ENCODE peak calls at places on chromosomes 13 and 19, in four cellular contexts. M, N, K and T are unnamed samples.
A peak's percentile ranks its signal among the peaks of the same experiment; 100 is the strongest.

GRCh38 chr13:111326981-111327642 is 6.7 kb downstream of the TEX29 start:
- DNase-seq in N (no peak), M (no peak), K (no peak), T (peak; percentile 67)

GRCh38 chr13:75705395-75705794 is 69.3 kb downstream of the LMO7 start:
- DNase-seq in N (no peak), K (peak; percentile 90), M (no peak), T (no peak)

GRCh38 chr13:51152713-51153112 is 41.6 kb upstream of the C13orf42 start:
- DNase-seq in M (no peak), N (no peak), K (no peak), T (no peak)

GRCh38 chr13:100209857-100210580 is 121.1 kb downstream of the PCCA start:
- DNase-seq in N (no peak), K (peak; percentile 67), M (no peak), T (no peak)

GRCh38 chr19:18292810-18293641 is 11.6 kb upstream of the JUND start:
- DNase-seq in K (peak; percentile 8), M (peak; percentile 83), N (peak; percentile 91), T (peak; percentile 92)

GRCh38 chr13:71865858-71866172 is 1.2 kb downstream of the DACH1 start:
- DNase-seq in N (no peak), K (no peak), M (no peak), T (peak; percentile 82)

GRCh38 chr13:29713841-29714240 is 118.4 kb upstream of the SLC7A1 start:
- DNase-seq in K (peak; percentile 63), M (no peak), N (no peak), T (no peak)

GRCh38 chr19:4139614-4140236 is 13.7 kb upstream of the CREB3L3 start:
- DNase-seq in K (peak; percentile 71), M (peak; percentile 89), N (peak; percentile 82), T (peak; percentile 96)

GRCh38 chr13:75307370-75307984 is 174.5 kb downstream of the TBC1D4 start:
- DNase-seq in K (no peak), N (no peak), M (no peak), T (no peak)

GRCh38 chr19:16834747-16835146 is 5.5 kb downstream of the SIN3B start:
- DNase-seq in N (no peak), K (peak; percentile 54), M (no peak), T (no peak)
- H3K27ac ChIP-seq in N (no peak overlapping the region), K (peak overlapping the region; percentile 92), M (no peak overlapping the region), T (peak overlapping the region; percentile 57)

DNA sequence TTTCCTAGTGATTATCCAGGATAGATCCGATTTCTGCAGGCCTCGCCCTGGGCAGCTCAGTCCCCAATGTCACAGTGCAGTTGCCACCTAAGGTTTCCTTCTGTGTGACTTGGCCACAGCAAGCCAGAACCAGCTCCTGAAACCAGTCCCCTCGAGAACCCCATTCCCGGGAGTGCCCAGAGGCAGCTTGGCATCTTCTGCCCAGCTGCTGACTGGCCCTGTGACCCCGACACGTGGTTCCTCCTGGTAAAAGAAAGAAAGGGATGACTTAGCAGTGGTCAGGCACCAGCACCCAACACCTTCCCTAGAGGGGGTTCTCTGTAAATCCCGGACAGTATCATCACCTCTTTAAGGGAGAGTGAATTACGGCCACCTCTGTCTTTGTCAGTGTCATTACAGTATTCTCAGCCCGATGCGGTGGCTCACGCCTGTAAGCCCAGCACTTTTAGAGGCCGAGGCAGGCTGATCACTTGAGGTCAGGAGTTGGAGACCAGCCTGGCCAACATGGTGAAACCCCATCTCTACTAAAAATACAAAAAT is 41.7 kb downstream of the MYO9B start:
- DNase-seq in K (no peak), N (no peak), M (no peak), T (no peak)
- H3K27ac ChIP-seq in K (no peak overlapping the region), N (peak overlapping the region; percentile 23), M (peak overlapping the region; percentile 32), T (no peak overlapping the region)

DNA sequence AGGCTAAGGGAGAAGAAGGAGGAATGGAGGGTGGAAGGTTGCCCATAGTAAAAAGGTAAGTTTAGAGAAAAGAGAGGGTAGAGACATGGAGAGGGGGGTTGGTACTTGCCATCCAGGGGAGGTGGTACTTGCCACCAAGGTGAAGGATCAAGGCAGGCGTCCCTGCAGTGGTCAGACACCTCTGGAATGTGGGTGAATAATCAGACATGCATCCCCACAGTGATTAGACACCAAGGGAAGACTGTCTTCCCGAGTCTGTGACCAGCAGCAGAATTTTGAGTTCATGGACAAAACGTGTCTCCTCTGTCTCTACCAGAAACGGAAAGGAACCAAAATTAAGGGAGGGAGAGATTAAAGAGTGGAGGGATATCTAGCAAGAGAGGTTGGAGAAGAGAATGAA is 27.1 kb upstream of the IGFL1 start:
- DNase-seq in N (no peak), M (no peak), K (no peak), T (no peak)
- H3K27ac ChIP-seq in N (no peak overlapping the region), M (no peak overlapping the region), K (no peak overlapping the region), T (no peak overlapping the region)

DNA sequence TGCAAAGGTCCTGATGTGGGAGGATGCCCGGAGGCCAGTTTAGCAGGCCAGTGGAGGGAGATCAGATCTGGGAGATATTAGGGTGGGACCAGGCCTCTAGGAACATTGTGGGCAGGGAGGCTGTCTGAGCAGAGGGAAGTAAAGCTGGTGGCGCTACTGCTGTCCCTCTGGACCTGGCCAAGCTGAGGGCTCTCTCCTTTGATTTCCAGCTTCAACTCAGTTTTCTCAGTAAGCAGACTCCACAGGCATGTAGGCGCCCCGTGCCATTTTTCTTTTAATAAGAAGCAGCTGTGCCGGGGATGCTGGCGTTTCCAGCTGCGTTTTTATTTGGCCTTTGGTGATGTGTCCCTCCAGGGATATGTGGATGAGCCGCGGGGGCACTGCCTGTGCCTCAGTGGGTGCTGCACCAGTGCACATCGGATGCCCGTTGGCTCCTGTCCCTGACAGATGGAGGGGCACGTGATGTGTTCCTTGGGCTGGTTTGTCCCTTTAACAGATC is 6.7 kb downstream of the DNM2 start:
- DNase-seq in N (no peak), K (no peak), M (no peak), T (no peak)
- H3K27ac ChIP-seq in N (peak overlapping the region; percentile 34), K (no peak overlapping the region), M (no peak overlapping the region), T (no peak overlapping the region)

DNA sequence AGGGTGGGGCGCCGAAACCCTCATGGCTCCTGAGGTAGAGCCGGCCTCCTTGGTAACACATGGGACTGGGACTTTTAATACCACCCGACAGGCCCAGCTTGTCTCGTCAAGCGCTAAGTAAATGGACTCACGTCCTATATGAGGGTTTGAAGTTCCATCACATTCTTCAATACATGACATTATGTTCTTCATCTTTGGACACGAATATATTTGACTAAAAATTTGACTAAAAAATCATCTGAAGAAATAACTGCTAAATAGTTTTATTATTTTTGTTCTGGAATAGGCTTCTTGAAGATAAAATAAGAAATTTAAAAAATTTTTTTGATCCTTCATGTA is 335 bp upstream of the ZNF607 start:
- DNase-seq in M (no peak), K (no peak), N (no peak), T (no peak)
- H3K27ac ChIP-seq in M (peak overlapping the region; percentile 80), K (no peak overlapping the region), N (peak overlapping the region; percentile 80), T (peak overlapping the region; percentile 86)

DNA sequence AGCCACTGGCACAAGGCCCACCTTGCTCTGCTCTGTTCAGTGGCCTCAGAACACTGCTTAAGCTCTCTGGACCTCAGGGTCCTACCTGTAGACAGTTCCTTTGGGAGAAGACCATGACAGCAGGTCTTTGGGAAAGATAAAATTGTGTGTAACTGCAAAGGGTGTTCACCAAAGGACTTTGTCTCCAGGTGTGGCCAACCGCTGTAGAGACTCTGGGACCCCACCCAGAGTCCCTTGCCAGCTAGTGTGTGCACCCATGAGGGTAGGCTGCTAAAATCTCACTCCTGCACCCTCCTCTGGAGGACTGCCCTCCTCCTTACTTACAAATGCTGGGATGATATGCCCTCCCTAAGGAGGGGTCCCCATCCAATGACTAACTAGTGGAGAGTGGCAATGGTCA is 211.2 kb downstream of the TSHZ3 start:
- DNase-seq in K (no peak), M (no peak), N (no peak), T (no peak)
- H3K27ac ChIP-seq in K (no peak overlapping the region), M (no peak overlapping the region), N (no peak overlapping the region), T (no peak overlapping the region)